ENCODE peak calls at places on chromosomes 2 and 18, in eight cellular contexts. A, K, Y, V, E, B, G and T are unnamed samples.

GRCh38 chr2:9656270-9656766 is 25.5 kb upstream of the YWHAQ start:
- DNase-seq in A (no peak), K (peak), Y (peak), V (peak), E (peak), B (no peak), G (no peak), T (peak)

GRCh38 chr2:217790195-217790594 is 212.6 kb downstream of the TNS1 start:
- DNase-seq in A (no peak), K (peak), Y (no peak), V (no peak), E (no peak), B (no peak), G (no peak), T (no peak)

GRCh38 chr2:35343135-35343534 is 1012.4 kb upstream of the CRIM1 start:
- DNase-seq in A (no peak), K (no peak), Y (no peak), V (no peak), E (no peak), B (no peak), G (no peak), T (no peak)

GRCh38 chr2:107740300-107740699 is 86.4 kb upstream of the RGPD4 start:
- DNase-seq in A (no peak), K (peak), Y (no peak), V (no peak), E (no peak), B (no peak), G (no peak), T (no peak)

GRCh38 chr2:105329561-105330495 is at the start of gene TGFBRAP1:
- DNase-seq in A (peak), K (peak), Y (peak), V (peak), E (peak), B (peak), G (peak), T (peak)

GRCh38 chr2:8086342-8086741 is 595.5 kb upstream of the ID2 start:
- DNase-seq in A (no peak), K (no peak), Y (peak), V (no peak), E (peak), B (no peak), G (no peak), T (no peak)

GRCh38 chr18:5107990-5108389 is 89.1 kb downstream of the AKAIN1 start:
- DNase-seq in A (no peak), K (no peak), Y (peak), V (no peak), E (no peak), B (no peak), G (no peak), T (no peak)

GRCh38 chr2:147366281-147366680 is 478.5 kb upstream of the ACVR2A start:
- DNase-seq in A (no peak), K (no peak), Y (no peak), V (no peak), E (no peak), B (no peak), G (no peak), T (no peak)

GRCh38 chr2:100274566-100275199 is 47.6 kb downstream of the LONRF2 start:
- DNase-seq in A (no peak), K (no peak), Y (no peak), V (no peak), E (no peak), B (no peak), G (no peak), T (no peak)

GRCh38 chr2:7209776-7210555 is 292.8 kb downstream of the RNF144A start:
- DNase-seq in A (no peak), K (no peak), Y (peak), V (no peak), E (peak), B (no peak), G (no peak), T (no peak)

GRCh38 chr2:120669971-120670370 is 65.7 kb upstream of the GLI2 start:
- DNase-seq in A (no peak), K (no peak), Y (no peak), V (no peak), E (no peak), B (no peak), G (no peak), T (no peak)

GRCh38 chr18:79515944-79516351 is 120.2 kb downstream of the NFATC1 start:
- DNase-seq in A (no peak), K (no peak), Y (no peak), V (no peak), E (no peak), B (no peak), G (no peak), T (no peak)

GRCh38 chr2:165627463-165627862 is 158.0 kb downstream of the CSRNP3 start:
- DNase-seq in A (no peak), K (no peak), Y (peak), V (no peak), E (peak), B (no peak), G (no peak), T (no peak)

GRCh38 chr2:88234760-88235159 is 64.6 kb downstream of the THNSL2 start:
- DNase-seq in A (no peak), K (no peak), Y (no peak), V (no peak), E (no peak), B (no peak), G (no peak), T (no peak)

GRCh38 chr18:23243178-23243577 is 107.9 kb downstream of the CABLES1 start:
- DNase-seq in A (no peak), K (no peak), Y (no peak), V (no peak), E (no peak), B (no peak), G (peak), T (no peak)

GRCh38 chr2:15615310-15615920 is 23.7 kb downstream of the DDX1 start:
- DNase-seq in A (no peak), K (peak), Y (no peak), V (no peak), E (no peak), B (no peak), G (no peak), T (no peak)

GRCh38 chr18:79944746-79945117 is 6.7 kb downstream of the SLC66A2 start:
- DNase-seq in A (no peak), K (no peak), Y (no peak), V (peak), E (no peak), B (no peak), G (no peak), T (no peak)

GRCh38 chr18:12598181-12598921 is 59.6 kb downstream of the SPIRE1 start:
- DNase-seq in A (no peak), K (peak), Y (peak), V (no peak), E (peak), B (no peak), G (no peak), T (no peak)

GRCh38 chr2:151766421-151767153 is 32.3 kb upstream of the NEB start:
- DNase-seq in A (no peak), K (peak), Y (no peak), V (no peak), E (peak), B (no peak), G (no peak), T (no peak)

GRCh38 chr2:214484239-214484638 is 73.4 kb downstream of the VWC2L start:
- DNase-seq in A (no peak), K (no peak), Y (no peak), V (no peak), E (no peak), B (peak), G (no peak), T (no peak)

GRCh38 chr2:12167525-12168317 is 421.3 kb downstream of the LPIN1 start:
- DNase-seq in A (peak), K (peak), Y (no peak), V (no peak), E (no peak), B (no peak), G (peak), T (no peak)

GRCh38 chr18:70289351-70290330 is 796 bp downstream of the SOCS6 start:
- DNase-seq in A (no peak), K (peak), Y (peak), V (no peak), E (peak), B (peak), G (peak), T (no peak)

GRCh38 chr2:216717491-216717901 is 22.1 kb upstream of the IGFBP5 start:
- DNase-seq in A (no peak), K (no peak), Y (peak), V (no peak), E (no peak), B (no peak), G (no peak), T (no peak)

GRCh38 chr2:156253765-156254164 is 78.8 kb downstream of the NR4A2 start:
- DNase-seq in A (no peak), K (no peak), Y (no peak), V (no peak), E (no peak), B (no peak), G (no peak), T (no peak)

GRCh38 chr2:204353823-204354222 is 191.5 kb upstream of the PARD3B start:
- DNase-seq in A (no peak), K (no peak), Y (peak), V (no peak), E (peak), B (no peak), G (no peak), T (no peak)

GRCh38 chr2:27701676-27702075 is 38.0 kb downstream of the SLC4A1AP start:
- DNase-seq in A (no peak), K (no peak), Y (peak), V (no peak), E (no peak), B (peak), G (no peak), T (no peak)

GRCh38 chr2:120733238-120733942 is 2.3 kb upstream of the GLI2 start:
- DNase-seq in A (no peak), K (no peak), Y (no peak), V (no peak), E (peak), B (no peak), G (no peak), T (no peak)

GRCh38 chr2:185676316-185676715 is 62.3 kb upstream of the FSIP2 start:
- DNase-seq in A (no peak), K (no peak), Y (peak), V (no peak), E (no peak), B (no peak), G (no peak), T (no peak)

GRCh38 chr2:73821227-73821626 is 7.5 kb upstream of the STAMBP start:
- DNase-seq in A (no peak), K (peak), Y (no peak), V (no peak), E (no peak), B (no peak), G (no peak), T (no peak)

GRCh38 chr18:34650121-34650545 is 60.0 kb upstream of the DTNA start:
- DNase-seq in A (no peak), K (no peak), Y (peak), V (no peak), E (peak), B (no peak), G (no peak), T (no peak)